ENCODE peak calls at places on chromosome 3, in eight cellular contexts. D is psoas muscle, M is body of pancreas, S is iPS DF 6.9, G is lung, V is GM23338, I is tibial nerve, A is cardiac fibroblast. B is an unnamed sample.

GRCh38 chr3:55692958-55693558 is 206.0 kb upstream of the WNT5A start:
- DNase-seq in A (no peak), V (no peak), S (no peak), I (no peak), G (no peak), D (no peak), M (no peak), B (no peak)

GRCh38 chr3:119676020-119676419 is 1.2 kb downstream of the COX17 start:
- DNase-seq in S (no peak), G (no peak), M (no peak), I (no peak), D (no peak), V (no peak), A (no peak), B (no peak)

GRCh38 chr3:184738982-184739381 is 27.1 kb upstream of the MAGEF1 start:
- DNase-seq in M (no peak), A (no peak), D (no peak), G (no peak), S (no peak), I (no peak), V (no peak), B (no peak)

GRCh38 chr3:58206406-58207011 is 4.3 kb downstream of the DNASE1L3 start:
- DNase-seq in A (peak), D (no peak), V (no peak), S (no peak), M (no peak), I (no peak), G (no peak), B (no peak)

GRCh38 chr3:10204921-10205320 is 40.2 kb downstream of the IRAK2 start:
- DNase-seq in A (no peak), D (no peak), M (no peak), S (no peak), V (no peak), G (no peak), I (no peak), B (no peak)

GRCh38 chr3:157239082-157239704 is 79.2 kb upstream of the CCNL1 start:
- DNase-seq in M (peak), S (peak), V (peak), D (peak), A (peak), G (peak), I (peak), B (no peak)

GRCh38 chr3:23249961-23250360 is 46.8 kb downstream of the UBE2E2 start:
- DNase-seq in I (no peak), V (no peak), D (no peak), S (no peak), G (no peak), A (no peak), M (no peak), B (no peak)

GRCh38 chr3:115975353-115975752 is 352.0 kb downstream of the GAP43 start:
- DNase-seq in V (no peak), A (peak), M (no peak), S (no peak), G (no peak), I (no peak), D (no peak), B (peak)

GRCh38 chr3:171792549-171792948 is 17.7 kb downstream of the PLD1 start:
- DNase-seq in M (no peak), V (no peak), I (no peak), G (no peak), D (no peak), S (no peak), A (no peak), B (no peak)

GRCh38 chr3:79111375-79112052 is 656.3 kb downstream of the ROBO1 start:
- DNase-seq in I (no peak), G (no peak), V (no peak), S (no peak), A (peak), D (no peak), M (no peak), B (peak)

GRCh38 chr3:47394867-47395266 is 14.0 kb downstream of the PTPN23 start:
- DNase-seq in I (no peak), G (no peak), A (no peak), V (no peak), M (no peak), S (no peak), D (no peak), B (no peak)

GRCh38 chr3:16079519-16079918 is 95.0 kb upstream of the GALNT15 start:
- DNase-seq in A (peak), I (no peak), D (no peak), V (no peak), G (no peak), M (no peak), S (no peak), B (no peak)

GRCh38 chr3:188749010-188749617 is 422.7 kb upstream of the TPRG1 start:
- DNase-seq in G (no peak), A (no peak), D (no peak), M (peak), S (peak), I (no peak), V (peak), B (no peak)

GRCh38 chr3:123559040-123559861 is 25.6 kb downstream of the HACD2 start:
- DNase-seq in G (no peak), M (no peak), D (no peak), S (no peak), V (peak), I (peak), A (peak), B (no peak)

GRCh38 chr3:70972855-70973254 is 610.7 kb downstream of the FOXP1 start:
- DNase-seq in G (no peak), V (no peak), S (no peak), D (no peak), I (no peak), A (no peak), M (no peak), B (no peak)

GRCh38 chr3:126021224-126021623 is 52.2 kb downstream of the ROPN1B start:
- DNase-seq in S (no peak), M (no peak), V (peak), A (peak), I (no peak), D (no peak), G (no peak), B (no peak)

GRCh38 chr3:54138937-54139547 is 16.7 kb downstream of the CACNA2D3 start:
- DNase-seq in I (no peak), S (no peak), M (no peak), G (no peak), A (no peak), D (no peak), V (no peak), B (no peak)

GRCh38 chr3:194322701-194323174 is 28.4 kb downstream of the CPN2 start:
- DNase-seq in V (no peak), M (no peak), I (no peak), G (no peak), A (peak), D (peak), S (no peak), B (no peak)

GRCh38 chr3:194324823-194325327 is 26.3 kb downstream of the CPN2 start:
- DNase-seq in M (no peak), D (no peak), S (no peak), G (no peak), I (no peak), A (no peak), V (no peak), B (no peak)

GRCh38 chr3:194321666-194322640 is 29.2 kb downstream of the CPN2 start:
- DNase-seq in M (no peak), A (no peak), G (no peak), D (no peak), I (no peak), V (no peak), S (no peak), B (no peak)

GRCh38 chr3:194325424-194326165 is 25.5 kb downstream of the CPN2 start:
- DNase-seq in I (no peak), V (no peak), A (no peak), G (no peak), D (no peak), S (no peak), M (no peak), B (no peak)

DNA sequence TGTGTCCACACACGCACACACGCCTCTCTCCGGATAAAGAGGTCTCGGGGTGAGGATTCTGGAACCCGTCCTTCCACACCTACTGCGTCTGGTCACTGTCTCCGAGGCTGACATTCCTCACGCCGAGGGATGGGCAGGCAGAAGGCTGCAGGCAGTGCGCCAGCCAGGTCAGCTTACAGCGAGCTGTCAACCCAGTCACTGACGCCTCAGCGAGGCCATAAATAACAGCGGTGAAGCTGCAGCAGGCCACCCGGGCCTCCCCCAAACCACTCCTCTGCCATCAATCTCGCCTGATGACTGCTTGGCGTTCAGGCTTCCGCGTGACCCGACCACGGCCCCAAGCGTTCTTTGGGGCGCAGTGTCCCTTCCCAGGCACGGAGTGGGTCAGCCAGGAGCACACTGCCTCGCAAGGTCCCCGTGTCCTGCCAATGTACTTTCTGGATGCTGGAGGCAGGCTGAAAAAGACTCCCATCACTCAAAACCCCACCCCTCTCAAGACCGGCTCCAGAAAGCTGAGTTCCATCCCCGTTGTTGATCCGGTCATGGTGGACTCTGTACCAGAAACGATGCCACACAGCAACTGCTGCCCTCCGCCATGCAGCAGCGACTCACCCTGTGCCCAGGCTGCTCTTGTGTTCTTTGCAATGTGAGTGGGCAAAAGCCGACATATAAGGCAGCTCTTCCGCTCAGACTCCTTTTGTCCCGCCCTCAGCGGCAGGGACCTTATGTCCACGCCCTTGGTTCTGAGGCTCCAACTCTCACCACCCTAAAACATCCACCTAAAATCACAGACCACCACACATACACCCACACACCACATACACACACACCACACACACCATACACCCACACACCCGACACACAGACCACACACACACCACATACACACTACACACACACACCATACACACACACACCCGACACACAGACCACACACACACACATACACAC is 27.1 kb downstream of the CPN2 start:
- DNase-seq in M (no peak), D (peak), V (peak), A (peak), I (no peak), S (no peak), G (no peak), B (no peak)
- H3K4me3 ChIP-seq in M (no peak), D (peak), V (no peak), A (peak), I (peak), S (no peak), G (no peak), B (peak)

GRCh38 chr3:57110797-57111196 is 50.3 kb downstream of the SPATA12 start:
- DNase-seq in M (no peak), V (no peak), A (no peak), D (no peak), S (no peak), I (no peak), G (no peak), B (no peak)

GRCh38 chr3:57108684-57109083 is 48.2 kb downstream of the SPATA12 start:
- DNase-seq in A (no peak), V (no peak), I (no peak), G (no peak), S (no peak), M (no peak), D (no peak), B (no peak)

GRCh38 chr3:57110214-57110613 is 49.8 kb downstream of the SPATA12 start:
- DNase-seq in I (no peak), S (no peak), M (no peak), A (no peak), V (no peak), G (no peak), D (no peak), B (no peak)

GRCh38 chr3:57112206-57112605 is 51.7 kb downstream of the SPATA12 start:
- DNase-seq in M (no peak), D (no peak), A (no peak), S (no peak), V (peak), G (no peak), I (no peak), B (no peak)

DNA sequence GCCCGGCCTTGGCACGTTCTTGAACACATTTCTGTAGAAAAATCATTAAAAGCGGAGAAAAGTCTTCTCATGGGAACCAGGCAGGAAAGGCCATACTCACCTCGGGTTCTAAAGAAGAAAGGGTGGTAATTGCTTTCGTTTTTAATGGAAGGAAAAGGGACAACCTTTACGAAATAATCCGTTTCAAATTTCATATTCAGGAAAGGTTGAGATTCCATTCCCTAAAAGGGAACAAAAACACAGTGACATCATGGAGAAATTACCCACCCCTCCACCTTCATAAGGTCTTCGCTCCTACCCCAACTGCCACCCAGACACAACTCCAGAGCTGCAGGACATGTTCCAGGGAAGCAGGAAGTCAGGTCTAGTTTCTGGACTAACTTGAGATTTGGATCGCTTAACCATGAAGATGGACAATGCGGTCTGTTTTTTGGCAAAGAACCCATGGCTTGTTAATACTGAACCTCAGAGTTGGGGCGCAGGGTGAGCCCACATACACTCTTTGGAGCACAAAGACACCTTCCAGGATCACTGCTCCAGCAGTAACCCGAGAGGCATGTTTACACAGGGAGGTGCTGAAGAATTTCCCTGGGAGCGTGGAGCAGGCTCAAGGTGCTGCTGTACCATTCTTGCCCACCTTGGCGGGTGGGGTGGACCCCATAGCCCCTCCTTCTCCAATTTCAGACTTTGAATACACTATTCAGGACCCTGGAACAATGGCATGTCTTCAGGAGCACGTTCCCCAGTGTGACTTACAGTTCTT is 49.2 kb downstream of the SPATA12 start:
- DNase-seq in I (no peak), A (no peak), D (no peak), G (no peak), M (no peak), S (no peak), V (peak), B (no peak)
- H3K4me3 ChIP-seq in I (no peak), A (no peak), D (no peak), G (no peak), M (no peak), S (no peak), V (no peak), B (no peak)

GRCh38 chr3:129025691-129026435 is 24.8 kb downstream of the EFCC1 start:
- DNase-seq in M (no peak), S (no peak), A (no peak), D (peak), I (no peak), G (no peak), V (no peak), B (no peak)

GRCh38 chr3:129028866-129029265 is 27.8 kb downstream of the EFCC1 start:
- DNase-seq in S (no peak), A (no peak), I (no peak), V (no peak), D (no peak), G (no peak), M (no peak), B (no peak)

GRCh38 chr3:129025108-129025507 is 24.0 kb downstream of the EFCC1 start:
- DNase-seq in G (no peak), M (no peak), V (no peak), A (no peak), I (no peak), D (no peak), S (no peak), B (no peak)

GRCh38 chr3:129027544-129027880 is 26.4 kb downstream of the EFCC1 start:
- DNase-seq in D (no peak), A (no peak), G (no peak), V (no peak), S (no peak), I (no peak), M (no peak), B (no peak)

DNA sequence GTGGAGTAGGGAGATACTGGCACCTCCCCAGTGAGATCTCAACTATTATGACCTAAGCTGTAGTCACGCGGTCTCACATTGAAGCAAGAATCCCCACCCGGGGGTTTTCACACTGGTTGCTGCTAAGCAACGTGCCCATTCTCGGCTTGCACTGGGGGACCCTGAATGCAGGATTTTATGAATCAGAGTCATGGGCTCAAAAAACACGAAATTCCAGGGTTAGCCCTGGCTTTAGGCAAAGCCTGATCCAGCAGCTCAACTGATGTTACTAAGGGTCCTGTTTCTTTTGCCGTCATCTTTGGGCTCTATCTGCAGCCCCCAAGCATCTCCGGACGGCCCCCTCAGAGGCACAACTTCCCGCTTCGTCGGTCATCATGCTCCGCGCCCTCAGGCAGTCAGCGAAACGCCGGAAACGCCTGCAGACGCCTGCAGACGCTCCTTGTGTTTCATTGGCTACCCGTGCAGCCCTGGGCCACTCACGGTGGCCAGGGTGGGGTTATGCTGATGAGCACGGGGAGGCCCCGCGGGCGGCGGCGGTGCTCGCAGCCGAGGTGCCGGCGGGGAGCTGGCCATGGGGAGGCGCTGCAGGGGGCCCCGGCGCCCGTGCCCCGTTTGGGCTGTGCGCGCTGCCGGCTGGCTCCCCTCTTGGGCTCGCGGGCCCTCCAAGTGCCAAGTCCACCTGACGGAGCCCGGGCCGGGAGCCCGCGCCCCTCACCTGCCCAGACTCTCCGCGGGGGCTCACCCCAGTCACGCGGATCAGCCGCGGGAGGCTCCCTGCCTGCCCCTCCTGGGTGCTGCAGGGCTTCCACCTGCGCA is 25.8 kb downstream of the EFCC1 start:
- DNase-seq in V (peak), A (peak), I (peak), G (peak), D (peak), S (peak), M (peak), B (no peak)
- H3K4me3 ChIP-seq in V (peak), A (peak), I (peak), G (peak), D (peak), S (peak), M (peak), B (no peak)

GRCh38 chr3:42066516-42067181 is 24.5 kb upstream of the TRAK1 start:
- DNase-seq in A (peak), V (peak), D (no peak), G (no peak), I (no peak), M (no peak), S (no peak), B (no peak)
- H3K4me3 ChIP-seq in A (no peak), V (no peak), D (peak), G (no peak), I (no peak), M (no peak), S (no peak), B (no peak)

DNA sequence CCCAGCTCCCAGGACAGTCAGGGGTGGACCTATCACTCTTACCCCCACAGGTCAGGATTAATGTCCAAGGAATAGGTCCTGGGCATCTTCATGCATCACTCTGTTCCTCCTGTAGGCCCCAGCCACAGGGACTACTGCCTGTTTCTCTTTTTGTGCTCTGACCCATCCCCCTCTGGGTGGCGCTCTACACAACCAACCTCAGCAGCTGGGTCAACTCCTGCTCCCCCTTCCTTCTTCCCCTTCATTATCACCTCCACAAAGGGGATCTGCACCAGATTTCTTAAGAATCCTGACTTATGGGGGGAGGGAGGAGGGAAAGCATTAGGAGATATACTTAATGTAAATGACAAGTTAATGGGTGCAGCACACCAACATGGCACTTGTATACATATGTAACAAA is 12.2 kb upstream of the TRANK1 start:
- DNase-seq in I (no peak), V (peak), S (no peak), G (no peak), D (no peak), M (no peak), A (no peak), B (no peak)
- H3K4me3 ChIP-seq in I (no peak), V (no peak), S (no peak), G (no peak), D (no peak), M (no peak), A (no peak), B (no peak)

B was measured in AG04450.